ENCODE peak calls at places on chromosome 1, in four cellular contexts. One of them, this sample, is unnamed.

GRCh38 chr1:59761440-59761839 is 53.3 kb upstream of the HOOK1 start:
- DNase-seq in T-helper 1 cell: no peak
- DNase-seq in CD8-positive, alpha-beta T cell: no peak
- DNase-seq in stimulated activated CD8-positive, alpha-beta memory T cell treated with anti-CD3 and anti-CD28 coated beads, Interleukin-15, amount 100 ng/mL, for 48 hours: no peak
- DNase-seq in this sample: no peak

GRCh38 chr1:92705456-92705855 is 79.5 kb downstream of the EVI5 start:
- DNase-seq in T-helper 1 cell: no peak
- DNase-seq in CD8-positive, alpha-beta T cell: no peak
- DNase-seq in stimulated activated CD8-positive, alpha-beta memory T cell treated with anti-CD3 and anti-CD28 coated beads, Interleukin-15, amount 100 ng/mL, for 48 hours: no peak
- DNase-seq in this sample: no peak

GRCh38 chr1:153428790-153429189 is 12.5 kb downstream of the S100A7A start:
- DNase-seq in T-helper 1 cell: no peak
- DNase-seq in CD8-positive, alpha-beta T cell: no peak
- DNase-seq in stimulated activated CD8-positive, alpha-beta memory T cell treated with anti-CD3 and anti-CD28 coated beads, Interleukin-15, amount 100 ng/mL, for 48 hours: no peak
- DNase-seq in this sample: no peak

GRCh38 chr1:110581637-110582036 is 24.5 kb downstream of the KCNA2 start:
- DNase-seq in T-helper 1 cell: no peak
- DNase-seq in CD8-positive, alpha-beta T cell: no peak
- DNase-seq in stimulated activated CD8-positive, alpha-beta memory T cell treated with anti-CD3 and anti-CD28 coated beads, Interleukin-15, amount 100 ng/mL, for 48 hours: no peak
- DNase-seq in this sample: peak; percentile 80

GRCh38 chr1:197911172-197911856 is 5.9 kb upstream of the LHX9 start:
- DNase-seq in T-helper 1 cell: no peak
- DNase-seq in CD8-positive, alpha-beta T cell: no peak
- DNase-seq in stimulated activated CD8-positive, alpha-beta memory T cell treated with anti-CD3 and anti-CD28 coated beads, Interleukin-15, amount 100 ng/mL, for 48 hours: no peak
- DNase-seq in this sample: no peak

GRCh38 chr1:96987186-96987703 is 265.7 kb downstream of the PTBP2 start:
- DNase-seq in T-helper 1 cell: no peak
- DNase-seq in CD8-positive, alpha-beta T cell: no peak
- DNase-seq in stimulated activated CD8-positive, alpha-beta memory T cell treated with anti-CD3 and anti-CD28 coated beads, Interleukin-15, amount 100 ng/mL, for 48 hours: no peak
- DNase-seq in this sample: no peak

GRCh38 chr1:60705026-60705425 is 377.3 kb upstream of the NFIA start:
- DNase-seq in T-helper 1 cell: no peak
- DNase-seq in CD8-positive, alpha-beta T cell: no peak
- DNase-seq in stimulated activated CD8-positive, alpha-beta memory T cell treated with anti-CD3 and anti-CD28 coated beads, Interleukin-15, amount 100 ng/mL, for 48 hours: no peak
- DNase-seq in this sample: no peak

GRCh38 chr1:159468321-159468720 is 28.8 kb downstream of the OR10J1 start:
- DNase-seq in T-helper 1 cell: no peak
- DNase-seq in CD8-positive, alpha-beta T cell: no peak
- DNase-seq in stimulated activated CD8-positive, alpha-beta memory T cell treated with anti-CD3 and anti-CD28 coated beads, Interleukin-15, amount 100 ng/mL, for 48 hours: no peak
- DNase-seq in this sample: no peak

GRCh38 chr1:109271458-109271857 is 11.5 kb downstream of the PSRC1 start:
- DNase-seq in T-helper 1 cell: no peak
- DNase-seq in CD8-positive, alpha-beta T cell: no peak
- DNase-seq in stimulated activated CD8-positive, alpha-beta memory T cell treated with anti-CD3 and anti-CD28 coated beads, Interleukin-15, amount 100 ng/mL, for 48 hours: no peak
- DNase-seq in this sample: no peak

GRCh38 chr1:204569478-204569877 is 53.3 kb downstream of the MDM4 start:
- DNase-seq in T-helper 1 cell: no peak
- DNase-seq in CD8-positive, alpha-beta T cell: no peak
- DNase-seq in stimulated activated CD8-positive, alpha-beta memory T cell treated with anti-CD3 and anti-CD28 coated beads, Interleukin-15, amount 100 ng/mL, for 48 hours: no peak
- DNase-seq in this sample: no peak

GRCh38 chr1:33274446-33274845 is 18.2 kb downstream of the ZNF362 start:
- DNase-seq in T-helper 1 cell: no peak
- DNase-seq in CD8-positive, alpha-beta T cell: no peak
- DNase-seq in stimulated activated CD8-positive, alpha-beta memory T cell treated with anti-CD3 and anti-CD28 coated beads, Interleukin-15, amount 100 ng/mL, for 48 hours: no peak
- DNase-seq in this sample: no peak

GRCh38 chr1:58067082-58067481 is 479.4 kb downstream of the OMA1 start:
- DNase-seq in T-helper 1 cell: no peak
- DNase-seq in CD8-positive, alpha-beta T cell: no peak
- DNase-seq in stimulated activated CD8-positive, alpha-beta memory T cell treated with anti-CD3 and anti-CD28 coated beads, Interleukin-15, amount 100 ng/mL, for 48 hours: no peak
- DNase-seq in this sample: no peak

GRCh38 chr1:84122780-84123382 is 21.2 kb upstream of the PRKACB start:
- DNase-seq in T-helper 1 cell: peak; percentile 19
- DNase-seq in CD8-positive, alpha-beta T cell: peak; percentile 32
- DNase-seq in stimulated activated CD8-positive, alpha-beta memory T cell treated with anti-CD3 and anti-CD28 coated beads, Interleukin-15, amount 100 ng/mL, for 48 hours: no peak
- DNase-seq in this sample: peak; percentile 79

GRCh38 chr1:183279835-183280234 is 93.8 kb downstream of the LAMC2 start:
- DNase-seq in T-helper 1 cell: no peak
- DNase-seq in CD8-positive, alpha-beta T cell: no peak
- DNase-seq in stimulated activated CD8-positive, alpha-beta memory T cell treated with anti-CD3 and anti-CD28 coated beads, Interleukin-15, amount 100 ng/mL, for 48 hours: no peak
- DNase-seq in this sample: no peak

GRCh38 chr1:109133815-109134214 is 19.9 kb downstream of the ELAPOR1 start:
- DNase-seq in T-helper 1 cell: no peak
- DNase-seq in CD8-positive, alpha-beta T cell: no peak
- DNase-seq in stimulated activated CD8-positive, alpha-beta memory T cell treated with anti-CD3 and anti-CD28 coated beads, Interleukin-15, amount 100 ng/mL, for 48 hours: no peak
- DNase-seq in this sample: peak; percentile 74

GRCh38 chr1:22440582-22440981 is 11.1 kb upstream of the ZBTB40 start:
- DNase-seq in T-helper 1 cell: no peak
- DNase-seq in CD8-positive, alpha-beta T cell: no peak
- DNase-seq in stimulated activated CD8-positive, alpha-beta memory T cell treated with anti-CD3 and anti-CD28 coated beads, Interleukin-15, amount 100 ng/mL, for 48 hours: no peak
- DNase-seq in this sample: no peak

GRCh38 chr1:42931911-42932422 is 26.7 kb downstream of the SLC2A1 start:
- DNase-seq in T-helper 1 cell: peak; percentile 67
- DNase-seq in CD8-positive, alpha-beta T cell: peak; percentile 70
- DNase-seq in stimulated activated CD8-positive, alpha-beta memory T cell treated with anti-CD3 and anti-CD28 coated beads, Interleukin-15, amount 100 ng/mL, for 48 hours: peak; percentile 72
- DNase-seq in this sample: no peak

GRCh38 chr1:243596441-243597183 is 253.4 kb downstream of the AKT3 start:
- DNase-seq in T-helper 1 cell: no peak
- DNase-seq in CD8-positive, alpha-beta T cell: no peak
- DNase-seq in stimulated activated CD8-positive, alpha-beta memory T cell treated with anti-CD3 and anti-CD28 coated beads, Interleukin-15, amount 100 ng/mL, for 48 hours: no peak
- DNase-seq in this sample: no peak

GRCh38 chr1:226274138-226274537 is 34.8 kb downstream of the LIN9 start:
- DNase-seq in T-helper 1 cell: no peak
- DNase-seq in CD8-positive, alpha-beta T cell: no peak
- DNase-seq in stimulated activated CD8-positive, alpha-beta memory T cell treated with anti-CD3 and anti-CD28 coated beads, Interleukin-15, amount 100 ng/mL, for 48 hours: no peak
- DNase-seq in this sample: no peak